ENCODE peak calls at places on chromosomes 5 and 9, in four cellular contexts. W is left ventricle myocardium inferior, Z is esophagus squamous epithelium, N is GM12864. F is an unnamed sample.

GRCh38 chr5:50667079-50667652 is 729 bp downstream of the PARP8 start:
- DNase-seq in W (peak), N (no peak), Z (no peak), F (peak)

GRCh38 chr5:2260211-2260985 is 377.7 kb upstream of the IRX4 start:
- DNase-seq in N (no peak), Z (no peak), W (no peak), F (no peak)

GRCh38 chr5:143245929-143246561 is 157.4 kb downstream of the NR3C1 start:
- DNase-seq in W (no peak), N (no peak), Z (no peak), F (peak)

GRCh38 chr9:14302405-14302804 is 11.5 kb downstream of the NFIB start:
- DNase-seq in N (no peak), W (no peak), Z (no peak), F (peak)

GRCh38 chr5:118447350-118447749 is 541.0 kb downstream of the DTWD2 start:
- DNase-seq in N (no peak), W (no peak), Z (no peak), F (no peak)

GRCh38 chr9:69221036-69221435 is 47.0 kb downstream of the TJP2 start:
- DNase-seq in Z (no peak), N (no peak), W (no peak), F (no peak)

GRCh38 chr5:228886-229285 is 10.8 kb downstream of the SDHA start:
- DNase-seq in W (no peak), Z (no peak), N (no peak), F (no peak)

GRCh38 chr5:96431376-96432244 is 1.4 kb downstream of the PCSK1 start:
- DNase-seq in W (no peak), Z (no peak), N (no peak), F (peak)

GRCh38 chr5:43301653-43302091 is 11.5 kb downstream of the HMGCS1 start:
- DNase-seq in Z (no peak), W (no peak), N (no peak), F (no peak)

GRCh38 chr9:7739595-7739994 is 60.0 kb downstream of the DMAC1 start:
- DNase-seq in W (no peak), N (no peak), Z (no peak), F (no peak)

GRCh38 chr5:96280946-96281393 is 152.1 kb downstream of the PCSK1 start:
- DNase-seq in W (no peak), Z (no peak), N (no peak), F (peak)

GRCh38 chr5:145711417-145711816 is 123.7 kb downstream of the PRELID2 start:
- DNase-seq in N (no peak), W (no peak), Z (no peak), F (no peak)
- H3K4me3 ChIP-seq in N (no peak), W (no peak), Z (no peak), F (no peak)

GRCh38 chr9:135126480-135127187 is 39.2 kb downstream of the OLFM1 start:
- DNase-seq in N (no peak), Z (no peak), W (no peak), F (no peak)
- TF ChIP-seq CTCF in N (no peak), Z (no peak), W (no peak), F (no peak)

DNA sequence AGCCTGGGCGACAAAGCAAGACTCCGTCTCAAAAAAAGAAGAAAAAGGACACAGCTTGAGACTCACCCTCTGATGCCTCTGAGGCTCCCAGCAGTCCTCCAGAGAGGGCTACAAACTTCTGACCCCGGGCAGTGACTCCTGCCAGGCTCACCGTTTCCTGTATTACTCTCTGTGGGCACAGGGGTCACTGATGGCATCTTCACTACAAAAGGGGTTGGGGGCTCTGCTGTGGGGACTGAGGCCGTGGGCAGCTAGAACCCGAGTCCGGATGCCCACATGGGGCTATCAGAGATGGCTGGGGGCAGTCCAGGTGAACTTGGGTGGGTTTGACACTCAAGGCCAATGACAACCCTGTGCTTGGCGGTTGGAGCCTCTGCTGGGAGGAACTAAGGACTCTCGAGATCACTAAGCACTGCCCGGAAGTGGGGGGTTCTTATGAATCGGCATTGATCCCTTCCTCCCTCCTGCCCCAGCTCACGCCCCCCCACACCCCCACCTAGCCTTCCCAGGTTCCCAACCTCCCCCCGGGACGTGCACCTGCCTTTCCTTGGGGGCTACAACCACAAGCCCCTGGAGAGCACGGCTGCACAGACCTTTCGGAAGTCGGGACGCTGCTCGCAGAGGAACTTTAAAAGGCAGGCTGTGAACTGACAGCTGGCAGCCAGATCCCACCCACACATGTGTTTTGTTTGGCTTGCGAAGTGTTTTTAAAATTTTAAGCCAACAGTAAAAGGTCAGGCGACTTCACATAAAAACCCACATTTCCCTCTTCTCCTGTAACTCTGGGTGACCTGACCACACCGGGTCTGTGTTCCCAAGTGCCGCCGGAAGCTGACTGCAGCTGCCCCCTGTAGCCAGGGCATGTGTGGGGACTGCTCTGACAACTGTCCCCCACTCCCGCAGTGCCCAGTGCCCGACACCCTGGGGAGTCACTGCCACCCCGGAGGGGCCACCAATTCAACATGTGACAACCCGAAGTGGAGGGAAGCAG is 5.0 kb upstream of the RALGDS start:
- DNase-seq in Z (no peak), N (no peak), W (no peak), F (peak)
- H3K4me3 ChIP-seq in Z (peak), N (peak), W (peak), F (no peak)

GRCh38 chr9:79694676-79695400 is 123.1 kb downstream of the TLE4 start:
- DNase-seq in Z (no peak), W (no peak), N (no peak), F (peak)
- TF ChIP-seq CTCF in Z (no peak), W (no peak), N (no peak), F (no peak)

GRCh38 chr5:78587775-78588291 is 60.7 kb downstream of the LHFPL2 start:
- DNase-seq in W (no peak), Z (no peak), N (no peak), F (peak)

GRCh38 chr5:78587081-78587774 is 61.3 kb downstream of the LHFPL2 start:
- DNase-seq in Z (no peak), W (no peak), N (no peak), F (peak)

GRCh38 chr5:78589928-78590327 is 58.6 kb downstream of the LHFPL2 start:
- DNase-seq in Z (no peak), N (no peak), W (no peak), F (no peak)

GRCh38 chr5:78588517-78588916 is 60.1 kb downstream of the LHFPL2 start:
- DNase-seq in W (no peak), N (no peak), Z (no peak), F (no peak)

DNA sequence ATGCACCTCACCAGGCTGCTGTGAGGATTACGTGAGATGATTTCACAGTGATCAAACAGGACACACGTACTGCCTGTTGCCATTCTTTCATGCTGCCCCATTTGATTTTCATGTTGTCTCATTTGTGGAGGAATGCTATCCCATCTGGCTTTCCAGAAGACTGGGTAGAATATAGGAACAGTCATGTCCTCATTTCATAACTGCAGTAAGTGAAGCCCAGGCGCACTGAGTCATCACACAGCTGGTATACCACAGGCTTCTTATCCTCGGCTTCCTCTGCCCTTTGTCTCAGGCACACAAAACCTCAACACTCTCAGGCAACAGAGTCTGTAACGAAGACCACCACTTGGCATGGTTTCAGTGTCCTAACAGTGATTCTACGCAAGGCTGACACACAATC is 62.3 kb downstream of the LHFPL2 start:
- DNase-seq in Z (no peak), N (no peak), W (no peak), F (peak)
- H3K4me3 ChIP-seq in Z (no peak), N (no peak), W (no peak), F (no peak)